ENCODE peak calls at places on chromosomes 16 and 17, in four cellular contexts. K is dorsolateral prefrontal cortex, D is small intestine, J is sigmoid colon. M is an unnamed sample.

GRCh38 chr17:55430531-55431228 is 9.0 kb upstream of the MMD start:
- DNase-seq in K (no peak), D (no peak), J (no peak), M (no peak)

GRCh38 chr17:66455022-66455547 is 152.7 kb downstream of the PRKCA start:
- DNase-seq in K (no peak), D (no peak), J (no peak), M (no peak)

GRCh38 chr17:9334536-9335446 is 240.8 kb downstream of the STX8 start:
- DNase-seq in J (no peak), D (peak; percentile 3), K (no peak), M (no peak)

GRCh38 chr16:54026456-54026855 is 260.1 kb downstream of the IRX3 start:
- DNase-seq in D (no peak), J (no peak), K (no peak), M (peak; percentile 2)

GRCh38 chr17:49521088-49521450 is 26.0 kb downstream of the NGFR start:
- DNase-seq in D (no peak), J (no peak), K (no peak), M (no peak)

GRCh38 chr16:54342966-54343365 is 56.4 kb upstream of the IRX3 start:
- DNase-seq in D (no peak), J (peak; percentile 22), K (no peak), M (no peak)

GRCh38 chr16:87431926-87432325 is 39.8 kb downstream of the MAP1LC3B start:
- DNase-seq in K (no peak), J (no peak), D (no peak), M (no peak)

GRCh38 chr17:42436401-42436800 is 13.3 kb upstream of the CAVIN1 start:
- DNase-seq in K (no peak), D (no peak), J (peak; percentile 87), M (no peak)

GRCh38 chr16:26983426-26983825 is 83.3 kb upstream of the C16orf82 start:
- DNase-seq in K (no peak), J (no peak), D (no peak), M (no peak)

GRCh38 chr16:26531290-26531730 is 535.4 kb upstream of the C16orf82 start:
- DNase-seq in J (no peak), K (no peak), D (no peak), M (no peak)

GRCh38 chr17:4956493-4957061 is 5.7 kb downstream of the ENO3 start:
- DNase-seq in D (no peak), J (no peak), K (no peak), M (no peak)

GRCh38 chr17:82018152-82019041 is 4.3 kb downstream of the CENPX start:
- DNase-seq in K (no peak), J (no peak), D (no peak), M (no peak)

GRCh38 chr17:9987779-9988585 is 82.9 kb upstream of the RCVRN start:
- DNase-seq in D (peak; percentile 19), K (no peak), J (no peak), M (no peak)

GRCh38 chr17:80877095-80877828 is 114.4 kb upstream of the CHMP6 start:
- DNase-seq in K (peak; percentile 36), D (peak; percentile 26), J (no peak), M (no peak)

GRCh38 chr17:80878876-80879722 is 112.5 kb upstream of the CHMP6 start:
- DNase-seq in J (no peak), K (peak; percentile 30), D (no peak), M (no peak)

GRCh38 chr17:80880650-80880989 is 111.0 kb upstream of the CHMP6 start:
- DNase-seq in J (peak; percentile 35), D (no peak), K (no peak), M (no peak)

GRCh38 chr17:80879723-80880649 is 111.7 kb upstream of the CHMP6 start:
- DNase-seq in J (peak; percentile 46), D (no peak), K (peak; percentile 21), M (no peak)

GRCh38 chr17:80877829-80878303 is 113.8 kb upstream of the CHMP6 start:
- DNase-seq in K (peak; percentile 18), D (no peak), J (no peak), M (no peak)
- H3K27ac ChIP-seq in K (no peak overlapping the region), D (no peak overlapping the region), J (no peak overlapping the region), M (no peak overlapping the region)

DNA sequence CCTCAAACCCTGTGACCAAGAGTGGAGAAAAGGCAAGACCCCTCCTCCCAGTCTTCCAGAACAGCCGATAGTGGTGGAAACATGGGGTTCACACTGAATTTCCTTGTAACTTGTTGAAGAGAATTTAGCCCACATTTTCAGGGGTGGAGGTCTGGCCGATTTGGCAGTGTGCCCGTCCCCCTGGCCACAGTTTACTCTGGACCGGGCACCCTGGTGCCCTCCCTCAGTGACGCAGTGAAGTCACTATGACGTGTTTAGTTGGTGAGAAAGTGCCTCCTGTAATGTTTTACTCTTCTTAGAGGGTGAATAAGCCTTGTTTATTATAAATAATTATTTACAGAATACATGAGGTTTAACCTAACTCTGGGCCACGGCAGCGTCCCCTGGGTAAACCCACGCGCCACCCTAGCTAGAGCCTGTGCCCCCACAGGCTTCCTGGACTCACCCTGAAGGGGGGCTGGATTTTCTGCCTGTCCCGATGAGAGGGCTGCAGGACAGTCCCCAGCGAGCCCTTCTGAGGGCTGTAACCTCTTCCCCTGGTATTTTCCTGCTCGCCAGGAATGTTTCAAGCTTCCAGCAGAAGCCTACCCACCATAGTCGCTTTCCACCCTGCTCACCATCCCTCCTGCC is 316.9 kb downstream of the SEC14L1 start:
- DNase-seq in J (no peak), D (no peak), K (no peak), M (no peak)
- H3K27ac ChIP-seq in J (no peak overlapping the region), D (peak overlapping the region; percentile 92), K (no peak overlapping the region), M (no peak overlapping the region)

DNA sequence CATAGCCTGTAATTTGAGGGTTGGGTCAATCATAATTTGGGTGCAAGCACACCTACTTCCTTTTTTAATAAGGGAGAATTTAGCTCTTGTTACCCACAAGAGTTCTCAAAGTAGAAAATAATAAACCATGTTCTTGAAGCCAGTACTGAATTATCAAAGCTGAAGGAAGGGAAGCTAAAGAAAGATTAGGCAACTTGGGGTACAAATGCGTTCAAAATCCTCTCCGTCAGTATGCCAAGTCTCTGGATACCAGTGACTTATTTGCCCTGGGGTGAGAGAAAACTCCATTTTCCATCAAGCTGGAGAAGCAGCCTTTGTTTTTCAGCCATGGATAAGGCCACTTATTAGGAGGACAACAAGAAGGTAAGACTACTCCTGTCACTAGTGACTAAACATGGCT is 23.5 kb upstream of the DHRS13 start:
- DNase-seq in K (no peak), D (no peak), J (no peak), M (no peak)
- H3K27ac ChIP-seq in K (peak overlapping the region; percentile 14), D (peak overlapping the region; percentile 67), J (peak overlapping the region; percentile 28), M (no peak overlapping the region)

GRCh38 chr16:51390877-51391276 is 239.8 kb upstream of the SALL1 start:
- DNase-seq in K (no peak), J (no peak), D (no peak), M (no peak)
- H3K27ac ChIP-seq in K (no peak overlapping the region), J (no peak overlapping the region), D (no peak overlapping the region), M (no peak overlapping the region)

DNA sequence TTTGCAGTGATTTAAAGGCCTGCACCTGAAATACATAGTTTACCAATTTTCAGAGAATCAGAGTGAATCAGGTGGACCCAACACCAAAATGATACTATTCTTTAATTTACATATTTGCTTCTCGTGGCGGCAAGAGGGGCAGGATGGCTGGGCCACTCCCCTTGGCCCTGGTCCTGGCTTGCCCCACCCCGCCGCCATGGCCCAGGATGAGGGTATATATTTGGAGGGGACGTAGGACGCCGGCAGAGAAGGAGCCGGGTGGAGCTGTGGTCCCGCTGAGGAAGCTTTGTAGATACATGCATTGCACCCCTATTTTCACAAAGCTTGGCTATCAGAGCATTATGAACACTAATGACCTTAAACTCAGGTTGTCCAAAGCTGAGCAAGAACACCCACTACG is 43.5 kb downstream of the EFCAB13 start:
- DNase-seq in D (no peak), J (no peak), K (no peak), M (no peak)
- H3K27ac ChIP-seq in D (no peak overlapping the region), J (no peak overlapping the region), K (no peak overlapping the region), M (no peak overlapping the region)